ENCODE peak calls at places on chromosome 15, in nine cellular contexts. Z, X, S, U, N, O, I, F and H are unnamed samples.
A peak's percentile ranks its signal among the peaks of the same experiment; 100 is the strongest.

GRCh38 chr15:94119215-94119815 is 112.0 kb upstream of the MCTP2 start:
- DNase-seq in X (no peak), U (peak; percentile 8), F (no peak), O (peak; percentile 22), S (no peak), Z (peak; percentile 62), N (no peak), I (no peak), H (no peak)

GRCh38 chr15:26051771-26052685 is 188.9 kb upstream of the ATP10A start:
- DNase-seq in U (no peak), N (no peak), I (no peak), Z (no peak), S (no peak), F (no peak), O (no peak), X (no peak), H (no peak)

GRCh38 chr15:25882466-25882865 is 19.3 kb upstream of the ATP10A start:
- DNase-seq in F (no peak), O (no peak), I (no peak), U (no peak), Z (no peak), S (no peak), N (no peak), X (no peak), H (no peak)

GRCh38 chr15:41689834-41690233 is 29.6 kb downstream of the MGA start:
- DNase-seq in N (no peak), U (no peak), F (no peak), S (no peak), O (no peak), Z (no peak), I (no peak), X (no peak), H (no peak)

GRCh38 chr15:45009046-45009445 is 13.9 kb upstream of the SORD start:
- DNase-seq in S (no peak), U (no peak), Z (no peak), N (no peak), X (no peak), O (no peak), I (no peak), F (no peak), H (no peak)

GRCh38 chr15:29132786-29133185 is 136.8 kb downstream of the NSMCE3 start:
- DNase-seq in X (no peak), S (no peak), O (peak; percentile 27), F (peak; percentile 64), N (peak; percentile 50), Z (no peak), U (no peak), I (no peak), H (no peak)

GRCh38 chr15:82177291-82178010 is 85.1 kb downstream of the EFL1 start:
- DNase-seq in N (no peak), Z (no peak), F (no peak), U (no peak), O (no peak), S (no peak), X (peak; percentile 7), I (peak; percentile 35), H (no peak)

GRCh38 chr15:81825136-81825535 is 220.7 kb downstream of the MEX3B start:
- DNase-seq in I (no peak), N (no peak), S (no peak), U (no peak), F (no peak), X (no peak), Z (no peak), O (no peak), H (no peak)

GRCh38 chr15:91559066-91559465 is 294.4 kb upstream of the SLCO3A1 start:
- DNase-seq in Z (no peak), X (no peak), S (no peak), U (no peak), I (no peak), N (no peak), F (no peak), O (no peak), H (no peak)

GRCh38 chr15:60390931-60391501 is 6.8 kb downstream of the ANXA2 start:
- DNase-seq in Z (no peak), N (no peak), S (no peak), X (peak; percentile 48), O (no peak), U (no peak), I (peak; percentile 84), F (no peak), H (no peak)
- TF ChIP-seq CTCF in Z (no peak), N (no peak), S (no peak), X (no peak), O (no peak), U (no peak), I (no peak), F (no peak), H (no peak)

DNA sequence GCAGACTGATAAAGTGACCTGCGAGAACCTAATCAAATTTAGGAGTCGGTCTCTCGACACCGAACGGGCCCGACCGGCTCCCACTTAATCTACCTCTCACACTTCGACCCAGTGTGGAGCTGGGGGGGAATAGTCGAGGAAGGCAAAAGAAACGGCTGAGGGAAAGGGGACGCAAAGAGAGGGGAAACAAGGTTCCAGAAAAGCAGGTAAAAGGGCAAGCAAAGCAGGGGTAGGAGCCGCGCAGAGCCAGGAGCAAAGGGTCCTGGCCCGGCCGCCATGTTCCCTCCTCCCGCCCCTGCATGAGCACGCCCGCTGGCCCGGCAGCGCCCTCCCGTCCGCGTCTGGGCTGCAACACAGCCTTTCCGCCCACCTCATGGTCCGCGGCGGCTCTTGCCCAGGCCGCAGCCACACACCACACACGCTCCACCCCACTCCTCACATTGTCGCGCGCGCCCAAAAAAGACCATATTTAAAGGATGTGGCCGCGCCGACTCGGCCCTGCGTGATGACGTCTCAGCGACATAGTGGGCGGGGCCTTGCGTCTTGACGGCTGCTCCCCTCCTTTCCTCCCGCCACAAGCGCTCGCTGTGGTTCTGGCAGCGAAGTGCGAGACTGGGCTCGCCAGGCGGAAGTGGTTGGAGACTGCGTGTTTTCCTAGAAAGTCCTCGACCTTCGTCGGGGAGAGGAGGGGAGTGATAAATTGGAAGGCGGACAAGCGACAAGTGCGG is at the start of gene ICE2:
- DNase-seq in O (peak; percentile 97), S (peak; percentile 92), N (peak; percentile 97), U (peak; percentile 96), F (peak; percentile 99), X (peak; percentile 97), Z (peak; percentile 97), I (peak; percentile 95), H (peak; percentile 95)
- TF ChIP-seq CTCF in O (no peak), S (no peak), N (peak; percentile 4), U (peak; percentile 5), F (no peak), X (peak; percentile 33), Z (peak; percentile 37), I (no peak), H (peak; percentile 25)

GRCh38 chr15:66707310-66708160 is 5.5 kb downstream of the SMAD6 start:
- DNase-seq in O (peak; percentile 61), X (peak; percentile 53), U (peak; percentile 90), I (peak; percentile 55), Z (peak; percentile 43), S (no peak), N (peak; percentile 77), F (no peak), H (peak; percentile 82)
- TF ChIP-seq CTCF in O (no peak), X (peak; percentile 26), U (peak; percentile 25), I (peak; percentile 30), Z (peak; percentile 25), S (peak; percentile 30), N (no peak), F (no peak), H (peak; percentile 45)

GRCh38 chr15:101024709-101025108 is 105.6 kb downstream of the LRRK1 start:
- DNase-seq in X (no peak), U (no peak), F (peak; percentile 52), Z (no peak), O (no peak), S (no peak), N (peak; percentile 39), I (no peak), H (peak; percentile 48)

GRCh38 chr15:101023501-101024110 is 104.4 kb downstream of the LRRK1 start:
- DNase-seq in F (no peak), U (no peak), I (no peak), S (no peak), N (no peak), O (no peak), X (no peak), Z (no peak), H (no peak)

GRCh38 chr15:101022306-101022705 is 103.1 kb downstream of the LRRK1 start:
- DNase-seq in Z (no peak), I (no peak), F (peak; percentile 29), N (no peak), U (no peak), O (peak; percentile 8), S (no peak), X (no peak), H (peak; percentile 63)

GRCh38 chr15:101024111-101024695 is 105.0 kb downstream of the LRRK1 start:
- DNase-seq in U (no peak), N (peak; percentile 43), Z (peak; percentile 41), X (peak; percentile 31), I (peak; percentile 83), S (no peak), F (peak; percentile 45), O (no peak), H (peak; percentile 58)

DNA sequence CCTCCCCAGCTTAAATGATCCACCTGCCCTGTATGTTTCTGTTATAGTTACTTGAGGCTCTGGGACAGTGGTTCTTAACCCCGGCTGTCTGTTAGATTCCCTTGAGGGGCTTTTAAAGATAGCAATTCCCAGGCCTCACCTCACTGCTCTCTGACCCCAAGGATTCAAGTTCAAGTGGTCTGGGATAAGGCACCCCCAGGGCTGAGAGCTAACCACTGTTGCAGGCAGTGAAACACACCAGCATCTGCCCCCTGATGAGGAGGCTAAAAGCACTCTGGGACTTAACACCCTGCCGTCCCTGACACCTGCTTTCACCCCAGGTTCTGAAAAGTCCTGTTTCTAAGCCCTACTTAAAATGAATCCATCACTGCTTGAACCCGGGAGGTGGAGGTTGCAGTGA is 103.7 kb downstream of the LRRK1 start:
- DNase-seq in X (no peak), S (no peak), Z (no peak), I (no peak), U (no peak), N (no peak), O (no peak), F (no peak), H (no peak)
- TF ChIP-seq CTCF in X (no peak), S (no peak), Z (no peak), I (no peak), U (no peak), N (no peak), O (no peak), F (no peak), H (no peak)

GRCh38 chr15:49875392-49875791 is 243.6 kb downstream of the ATP8B4 start:
- DNase-seq in I (no peak), O (no peak), F (no peak), X (no peak), N (no peak), U (no peak), Z (no peak), S (no peak), H (no peak)
- TF ChIP-seq CTCF in I (no peak), O (no peak), F (no peak), X (no peak), N (no peak), U (no peak), Z (no peak), S (peak; percentile 39), H (peak; percentile 41)

GRCh38 chr15:64961013-64961412 is 28.7 kb downstream of the SPG21 start:
- DNase-seq in Z (no peak), S (no peak), U (no peak), X (no peak), F (no peak), N (no peak), I (no peak), O (no peak), H (no peak)
- TF ChIP-seq CTCF in Z (no peak), S (no peak), U (no peak), X (no peak), F (no peak), N (no peak), I (no peak), O (no peak), H (no peak)